ENCODE peak calls at places on chromosomes 12 and 14, in four cellular contexts. Z, H, X and G are unnamed samples.
A peak's percentile ranks its signal among the peaks of the same experiment; 100 is the strongest.

GRCh38 chr12:31228811-31229792 is 96.8 kb downstream of the SINHCAF start:
- DNase-seq in Z (no peak), H (no peak), X (no peak), G (no peak)

GRCh38 chr14:69288001-69288771 is 28.2 kb downstream of the GALNT16 start:
- DNase-seq in Z (no peak), H (peak; percentile 50), X (no peak), G (peak; percentile 59)

GRCh38 chr12:120901818-120902217 is 2.3 kb downstream of the SPPL3 start:
- DNase-seq in Z (no peak), H (no peak), X (no peak), G (no peak)

GRCh38 chr14:103314496-103315277 is 19.4 kb upstream of the EIF5 start:
- DNase-seq in Z (peak; percentile 58), H (no peak), X (no peak), G (no peak)

GRCh38 chr12:63997198-63997597 is 152.7 kb downstream of the SRGAP1 start:
- DNase-seq in Z (no peak), H (no peak), X (no peak), G (no peak)

GRCh38 chr12:56839489-56840442 is 76.6 kb downstream of the HSD17B6 start:
- DNase-seq in Z (peak; percentile 55), H (peak; percentile 23), X (peak; percentile 48), G (peak; percentile 84)

GRCh38 chr14:94571950-94572349 is 9.3 kb upstream of the SERPINA5 start:
- DNase-seq in Z (no peak), H (no peak), X (no peak), G (no peak)

GRCh38 chr12:105993766-105994165 is 145.0 kb downstream of the NUAK1 start:
- DNase-seq in Z (no peak), H (no peak), X (no peak), G (no peak)

GRCh38 chr12:46388427-46388992 is 15.9 kb upstream of the SLC38A2 start:
- DNase-seq in Z (no peak), H (no peak), X (no peak), G (no peak)

GRCh38 chr14:105248368-105249174 is at the start of gene BTBD6:
- DNase-seq in Z (no peak), H (peak; percentile 99), X (peak; percentile 61), G (peak; percentile 97)

GRCh38 chr12:57958061-57958657 is 16.8 kb downstream of the ATP23 start:
- DNase-seq in Z (no peak), H (no peak), X (no peak), G (no peak)

GRCh38 chr12:128069359-128069997 is 197.5 kb upstream of the TMEM132C start:
- DNase-seq in Z (peak; percentile 48), H (peak; percentile 46), X (peak; percentile 26), G (peak; percentile 30)

DNA sequence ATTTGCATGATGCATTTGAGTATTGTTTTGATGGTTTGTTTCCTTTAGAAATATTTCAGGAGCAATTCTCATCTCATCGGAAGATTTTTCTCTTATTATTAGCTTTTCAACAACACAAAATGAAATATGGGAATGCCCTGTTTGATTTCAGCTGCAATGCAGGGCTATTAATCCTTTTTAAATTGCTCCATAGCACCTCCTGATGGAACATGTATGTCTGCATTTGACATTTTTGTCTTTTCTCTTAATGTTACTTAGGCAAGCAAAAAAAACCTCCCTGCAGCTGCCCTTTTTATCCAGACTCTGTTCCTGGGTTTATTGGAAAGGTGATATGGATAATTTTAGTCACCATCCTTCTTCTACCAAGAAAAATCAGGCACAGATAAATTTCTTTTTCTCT is 895.8 kb downstream of the RPS29 start:
- DNase-seq in Z (no peak), H (no peak), X (peak; percentile 8), G (peak; percentile 34)
- TF ChIP-seq JUND in Z (no peak), H (no peak), X (no peak), G (no peak)

DNA sequence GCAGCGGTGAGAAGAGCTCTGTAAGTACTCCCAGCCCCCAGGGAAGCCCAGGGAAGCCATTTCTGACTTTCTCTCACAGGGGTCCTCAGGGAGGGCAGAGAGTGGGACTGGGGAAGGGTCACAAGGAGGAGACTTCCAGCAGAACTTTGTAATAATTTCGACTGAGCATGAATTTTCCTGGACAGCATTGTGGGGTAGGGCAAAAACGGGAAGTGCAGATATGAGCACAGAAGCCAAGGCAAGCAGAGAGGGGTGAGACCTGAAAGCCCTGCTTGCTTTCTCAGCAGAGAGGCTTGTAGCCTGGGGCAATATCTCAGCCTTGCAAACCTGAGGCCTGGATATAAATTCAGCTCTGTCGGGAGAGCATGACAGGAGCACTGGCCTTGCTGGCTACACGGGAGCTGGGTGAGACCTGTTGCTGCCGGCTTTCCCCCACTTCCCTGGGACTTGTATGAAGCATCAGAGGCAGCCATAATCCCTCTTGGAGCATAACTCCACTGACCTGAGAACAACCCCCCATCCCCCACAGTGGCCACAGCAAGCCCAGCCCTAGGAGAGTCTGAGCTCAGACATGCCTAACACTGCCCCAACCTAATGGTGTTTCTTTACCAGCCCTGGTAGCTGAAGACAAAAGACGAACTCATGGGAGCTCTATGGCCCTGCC is 9.8 kb upstream of the IQSEC3 start:
- DNase-seq in Z (peak; percentile 12), H (no peak), X (no peak), G (no peak)
- TF ChIP-seq JUND in Z (no peak), H (no peak), X (no peak), G (no peak)

DNA sequence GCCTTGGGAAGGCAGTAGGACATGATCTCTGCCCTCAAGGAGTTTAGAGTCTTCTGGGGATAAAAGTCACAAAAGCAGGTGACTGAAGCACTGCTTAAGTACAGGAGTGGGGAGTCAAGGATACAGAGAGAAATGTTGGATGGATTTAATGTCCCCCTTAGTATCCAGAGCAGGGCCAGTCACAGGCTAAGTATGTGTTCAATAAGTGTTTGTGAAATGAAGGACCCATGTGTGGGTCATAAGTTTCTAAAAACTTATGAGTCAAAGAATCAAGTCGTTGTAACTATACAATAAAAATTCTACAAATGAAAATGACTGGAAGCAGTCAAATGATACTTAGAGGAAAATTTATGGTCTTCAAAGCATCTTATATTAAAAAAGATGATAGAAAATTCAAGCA is 25.1 kb downstream of the KRT80 start:
- DNase-seq in Z (no peak), H (no peak), X (no peak), G (no peak)
- TF ChIP-seq JUND in Z (no peak), H (no peak), X (no peak), G (no peak)

GRCh38 chr14:91728616-91729183 is 3.2 kb downstream of the CATSPERB start:
- DNase-seq in Z (no peak), H (no peak), X (no peak), G (no peak)
- TF ChIP-seq JUND in Z (no peak), H (no peak), X (no peak), G (no peak)

GRCh38 chr14:37122919-37123639 is 49.3 kb downstream of the SLC25A21 start:
- DNase-seq in Z (no peak), H (no peak), X (no peak), G (no peak)
- TF ChIP-seq JUND in Z (no peak), H (no peak), X (no peak), G (no peak)

GRCh38 chr14:33806905-33807304 is 144.0 kb downstream of the EGLN3 start:
- DNase-seq in Z (no peak), H (no peak), X (no peak), G (no peak)

GRCh38 chr14:33810308-33810707 is 140.6 kb downstream of the EGLN3 start:
- DNase-seq in Z (no peak), H (no peak), X (no peak), G (no peak)

GRCh38 chr14:33808187-33808586 is 142.7 kb downstream of the EGLN3 start:
- DNase-seq in Z (no peak), H (no peak), X (no peak), G (no peak)

GRCh38 chr14:33811731-33812130 is 139.1 kb downstream of the EGLN3 start:
- DNase-seq in Z (peak; percentile 9), H (no peak), X (no peak), G (no peak)

DNA sequence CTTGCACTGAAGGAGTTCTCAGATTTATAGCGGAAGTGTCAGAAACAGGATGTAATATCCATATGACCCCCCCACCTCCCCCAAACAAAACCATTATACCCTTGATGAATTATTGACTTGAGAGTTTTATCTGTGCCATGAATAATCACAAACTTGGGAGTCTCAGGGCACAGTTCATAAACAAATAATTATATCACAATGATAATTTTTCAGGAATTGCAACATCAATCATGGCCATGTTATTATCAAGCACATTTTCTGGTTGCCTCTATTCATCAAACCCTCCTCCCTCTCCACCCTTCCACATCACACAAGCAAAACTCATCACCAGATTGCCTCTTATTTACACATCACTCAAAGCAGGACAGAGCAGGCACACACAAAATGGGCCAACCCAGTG is 141.4 kb downstream of the EGLN3 start:
- DNase-seq in Z (no peak), H (no peak), X (no peak), G (no peak)
- TF ChIP-seq JUND in Z (no peak), H (no peak), X (no peak), G (no peak)

DNA sequence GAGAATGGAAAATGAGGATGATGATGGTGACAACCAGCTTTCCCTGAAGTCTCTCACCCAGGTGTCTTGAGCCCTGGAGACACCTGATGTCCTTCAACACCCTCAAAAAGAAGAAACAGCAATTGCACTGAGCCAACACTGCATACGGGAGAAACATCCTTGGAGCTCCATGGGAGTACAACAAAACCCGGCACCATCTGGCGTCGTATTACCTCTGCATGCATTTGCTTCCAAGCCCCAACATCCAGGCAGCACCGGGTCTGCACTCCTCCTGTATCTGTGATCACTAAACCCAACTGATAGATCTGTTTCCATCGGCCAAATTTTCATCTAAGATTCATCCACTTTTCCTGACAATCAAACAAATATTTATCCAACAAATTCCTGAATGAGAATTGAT is 249.9 kb downstream of the DPF3 start:
- DNase-seq in Z (no peak), H (no peak), X (no peak), G (no peak)
- TF ChIP-seq JUND in Z (no peak), H (no peak), X (no peak), G (no peak)